ENCODE peak calls at places on chromosomes 7 and 10, in eight cellular contexts. A is Caki2, N is gastrocnemius medialis, X is lower leg skin, H is left kidney, D is hippocampal formation, B is C1 segment of cervical spinal cord, T is cerebellum. V is an unnamed sample.

GRCh38 chr10:1569208-1569607 is 168.1 kb downstream of the ADARB2 start:
- DNase-seq in X (no peak), D (no peak), B (no peak), H (no peak), T (no peak), A (no peak), N (no peak), V (no peak)

GRCh38 chr10:73076361-73077183 is 20.1 kb downstream of the P4HA1 start:
- DNase-seq in D (peak; percentile 67), T (peak; percentile 79), N (peak; percentile 66), A (no peak), X (no peak), B (peak; percentile 49), H (peak; percentile 33), V (no peak)

GRCh38 chr7:140251824-140252555 is 75.2 kb upstream of the KDM7A start:
- DNase-seq in T (no peak), A (no peak), D (no peak), X (no peak), H (no peak), B (no peak), N (no peak), V (no peak)

GRCh38 chr10:119542357-119542989 is at the start of gene RGS10:
- DNase-seq in T (no peak), N (peak; percentile 57), B (peak; percentile 38), X (peak; percentile 96), A (peak; percentile 79), H (peak; percentile 83), D (no peak), V (peak; percentile 72)

GRCh38 chr7:13231216-13231615 is 543.8 kb downstream of the ARL4A start:
- DNase-seq in N (no peak), X (no peak), H (no peak), T (no peak), A (no peak), D (no peak), B (no peak), V (peak; percentile 73)

GRCh38 chr10:9097206-9097990 is 1042.9 kb downstream of the GATA3 start:
- DNase-seq in N (no peak), X (no peak), A (no peak), B (no peak), T (no peak), D (no peak), H (no peak), V (peak; percentile 16)

GRCh38 chr7:117119192-117119924 is 166.1 kb downstream of the ST7 start:
- DNase-seq in X (peak; percentile 95), N (peak; percentile 43), H (peak; percentile 93), A (peak; percentile 20), D (peak; percentile 73), B (peak; percentile 71), T (no peak), V (peak; percentile 91)

GRCh38 chr7:50714851-50715250 is 67.8 kb downstream of the GRB10 start:
- DNase-seq in X (no peak), H (no peak), A (no peak), B (no peak), N (no peak), T (no peak), D (no peak), V (no peak)

GRCh38 chr7:2094454-2095039 is 138.2 kb downstream of the MAD1L1 start:
- DNase-seq in D (no peak), T (no peak), A (no peak), X (no peak), B (no peak), H (no peak), N (no peak), V (no peak)

GRCh38 chr7:26504417-26504816 is 212.8 kb downstream of the SNX10 start:
- DNase-seq in A (no peak), D (no peak), T (no peak), H (no peak), N (no peak), X (no peak), B (no peak), V (no peak)

GRCh38 chr10:35639651-35640311 is 2.3 kb downstream of the FZD8 start:
- DNase-seq in A (peak; percentile 59), D (no peak), N (no peak), T (no peak), H (peak; percentile 85), X (peak; percentile 87), B (no peak), V (peak; percentile 68)

GRCh38 chr10:119020627-119020946 is 8.9 kb upstream of the NANOS1 start:
- DNase-seq in B (no peak), D (no peak), X (no peak), H (peak; percentile 69), A (no peak), N (peak; percentile 50), T (no peak), V (no peak)

GRCh38 chr7:116236020-116236630 is 25.8 kb downstream of the TES start:
- DNase-seq in N (no peak), X (no peak), B (peak; percentile 19), A (no peak), D (peak; percentile 59), T (no peak), H (peak; percentile 66), V (peak; percentile 56)

GRCh38 chr7:155214328-155214986 is 83.2 kb upstream of the INSIG1 start:
- DNase-seq in D (no peak), X (no peak), A (no peak), H (peak; percentile 84), B (no peak), N (no peak), T (no peak), V (no peak)

GRCh38 chr7:151211155-151211772 is 976 bp upstream of the H2BK1 start:
- DNase-seq in A (no peak), N (no peak), X (no peak), D (no peak), B (no peak), T (no peak), H (no peak), V (no peak)

GRCh38 chr7:95338832-95339231 is 14.5 kb upstream of the PON1 start:
- DNase-seq in H (no peak), X (no peak), T (no peak), A (no peak), N (no peak), D (no peak), B (no peak), V (no peak)

V was measured in neural progenitor cell.